ENCODE peak calls at places on chromosomes 13 and 19, in seven cellular contexts. One of them, this sample, is unnamed.

GRCh38 chr19:50830266-50831025 is 2.9 kb downstream of the KLK15 start:
- DNase-seq in esophagus muscularis mucosa: no peak
- DNase-seq in uterus: no peak
- DNase-seq in testis: no peak
- DNase-seq in tibial nerve: no peak
- DNase-seq in GM12878: no peak
- DNase-seq in H54: no peak
- DNase-seq in this sample: no peak

GRCh38 chr13:77544765-77545316 is 9.3 kb downstream of the SCEL start:
- DNase-seq in esophagus muscularis mucosa: no peak
- DNase-seq in uterus: no peak
- DNase-seq in testis: no peak
- DNase-seq in tibial nerve: no peak
- DNase-seq in GM12878: no peak
- DNase-seq in H54: no peak
- DNase-seq in this sample: no peak

GRCh38 chr13:22040810-22041364 is 370.0 kb downstream of the FGF9 start:
- DNase-seq in esophagus muscularis mucosa: peak; percentile 85
- DNase-seq in uterus: no peak
- DNase-seq in testis: peak; percentile 49
- DNase-seq in tibial nerve: no peak
- DNase-seq in GM12878: no peak
- DNase-seq in H54: no peak
- DNase-seq in this sample: no peak

GRCh38 chr13:67943116-67943515 is 713.0 kb upstream of the PCDH9 start:
- DNase-seq in esophagus muscularis mucosa: no peak
- DNase-seq in uterus: no peak
- DNase-seq in testis: no peak
- DNase-seq in tibial nerve: no peak
- DNase-seq in GM12878: no peak
- DNase-seq in H54: no peak
- DNase-seq in this sample: no peak

GRCh38 chr13:51066091-51066831 is 44.8 kb downstream of the C13orf42 start:
- DNase-seq in esophagus muscularis mucosa: no peak
- DNase-seq in uterus: no peak
- DNase-seq in testis: no peak
- DNase-seq in tibial nerve: peak; percentile 40
- DNase-seq in GM12878: no peak
- DNase-seq in H54: no peak
- DNase-seq in this sample: peak; percentile 32

GRCh38 chr19:12841094-12841493 is 2.8 kb downstream of the MAST1 start:
- DNase-seq in esophagus muscularis mucosa: no peak
- DNase-seq in uterus: no peak
- DNase-seq in testis: peak; percentile 70
- DNase-seq in tibial nerve: no peak
- DNase-seq in GM12878: no peak
- DNase-seq in H54: no peak
- DNase-seq in this sample: peak; percentile 84

GRCh38 chr13:37040789-37041188 is 18.7 kb downstream of the SUPT20H start:
- DNase-seq in esophagus muscularis mucosa: no peak
- DNase-seq in uterus: no peak
- DNase-seq in testis: no peak
- DNase-seq in tibial nerve: no peak
- DNase-seq in GM12878: no peak
- DNase-seq in H54: no peak
- DNase-seq in this sample: no peak

GRCh38 chr19:33438016-33438671 is 64.6 kb downstream of the CEBPG start:
- DNase-seq in esophagus muscularis mucosa: no peak
- DNase-seq in uterus: no peak
- DNase-seq in testis: peak; percentile 64
- DNase-seq in tibial nerve: no peak
- DNase-seq in GM12878: no peak
- DNase-seq in H54: peak; percentile 64
- DNase-seq in this sample: peak; percentile 69

GRCh38 chr19:14070268-14071050 is 2.1 kb upstream of the MISP3 start:
- DNase-seq in esophagus muscularis mucosa: no peak
- DNase-seq in uterus: no peak
- DNase-seq in testis: no peak
- DNase-seq in tibial nerve: no peak
- DNase-seq in GM12878: no peak
- DNase-seq in H54: no peak
- DNase-seq in this sample: no peak

GRCh38 chr19:14073925-14074838 is 1.6 kb downstream of the MISP3 start:
- DNase-seq in esophagus muscularis mucosa: no peak
- DNase-seq in uterus: peak; percentile 33
- DNase-seq in testis: no peak
- DNase-seq in tibial nerve: peak; percentile 23
- DNase-seq in GM12878: no peak
- DNase-seq in H54: no peak
- DNase-seq in this sample: no peak

GRCh38 chr19:14072535-14073231 is at the start of gene MISP3:
- DNase-seq in esophagus muscularis mucosa: no peak
- DNase-seq in uterus: peak; percentile 35
- DNase-seq in testis: peak; percentile 50
- DNase-seq in tibial nerve: no peak
- DNase-seq in GM12878: no peak
- DNase-seq in H54: no peak
- DNase-seq in this sample: no peak

GRCh38 chr19:14078406-14078805 is 5.8 kb downstream of the MISP3 start:
- DNase-seq in esophagus muscularis mucosa: no peak
- DNase-seq in uterus: no peak
- DNase-seq in testis: no peak
- DNase-seq in tibial nerve: no peak
- DNase-seq in GM12878: no peak
- DNase-seq in H54: no peak
- DNase-seq in this sample: no peak

DNA sequence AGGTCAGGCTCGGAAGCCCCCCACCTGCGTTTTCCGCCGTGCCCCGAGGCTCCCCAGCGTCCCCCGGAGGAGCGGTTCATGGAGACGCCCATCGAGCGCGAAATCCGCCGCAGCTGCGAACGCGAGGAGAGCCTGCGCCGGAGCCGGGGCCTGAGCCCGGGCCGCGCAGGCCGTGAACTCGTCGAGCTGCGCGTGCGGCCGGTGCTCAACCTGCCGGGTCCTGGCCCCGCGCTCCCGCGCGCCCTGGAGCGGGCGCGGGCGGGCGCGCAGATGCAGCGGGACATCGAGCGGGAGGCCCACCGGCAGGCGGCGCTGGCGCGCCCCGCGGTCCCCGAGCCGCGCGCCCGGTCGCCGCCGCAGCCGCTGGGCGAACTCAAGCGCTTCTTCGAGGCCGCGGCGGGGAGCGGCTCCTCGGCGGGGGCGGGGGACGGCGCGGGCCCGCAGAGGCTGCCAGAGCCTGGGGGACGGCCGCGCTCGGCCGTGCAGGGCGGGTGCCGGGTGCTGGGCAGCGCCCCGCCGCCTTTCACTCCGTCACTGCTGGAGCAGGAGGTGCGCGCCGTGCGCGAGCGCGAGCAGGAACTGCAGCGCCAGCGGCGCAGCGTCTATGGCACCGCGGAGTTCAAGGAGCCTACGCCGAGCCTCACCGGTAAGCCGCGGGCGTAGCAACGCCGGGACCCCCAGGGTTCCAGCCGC is 792 bp downstream of the MISP3 start:
- DNase-seq in esophagus muscularis mucosa: no peak
- DNase-seq in uterus: peak; percentile 69
- DNase-seq in testis: peak; percentile 80
- DNase-seq in tibial nerve: peak; percentile 39
- DNase-seq in GM12878: no peak
- DNase-seq in H54: no peak
- DNase-seq in this sample: peak; percentile 78
- TF ChIP-seq POLR2A in esophagus muscularis mucosa: no peak
- TF ChIP-seq POLR2A in uterus: peak; percentile 53
- TF ChIP-seq POLR2A in testis: no peak
- TF ChIP-seq POLR2A in tibial nerve: peak; percentile 47
- TF ChIP-seq POLR2A in GM12878: no peak
- TF ChIP-seq POLR2A in H54: no peak
- TF ChIP-seq POLR2A in this sample: peak; percentile 56

GRCh38 chr19:45885556-45886426 is at the start of gene IRF2BP1:
- DNase-seq in esophagus muscularis mucosa: peak; percentile 97
- DNase-seq in uterus: peak; percentile 93
- DNase-seq in testis: peak; percentile 96
- DNase-seq in tibial nerve: peak; percentile 95
- DNase-seq in GM12878: no peak
- DNase-seq in H54: peak; percentile 75
- DNase-seq in this sample: peak; percentile 96
- TF ChIP-seq POLR2A in esophagus muscularis mucosa: no peak
- TF ChIP-seq POLR2A in uterus: peak; percentile 89
- TF ChIP-seq POLR2A in testis: no peak
- TF ChIP-seq POLR2A in tibial nerve: peak; percentile 86
- TF ChIP-seq POLR2A in GM12878: peak; percentile 68
- TF ChIP-seq POLR2A in H54: peak; percentile 38
- TF ChIP-seq POLR2A in this sample: peak; percentile 69

GRCh38 chr13:23377603-23378002 is 55.9 kb downstream of the SACS start:
- DNase-seq in esophagus muscularis mucosa: no peak
- DNase-seq in uterus: peak; percentile 21
- DNase-seq in testis: no peak
- DNase-seq in tibial nerve: no peak
- DNase-seq in GM12878: no peak
- DNase-seq in H54: no peak
- DNase-seq in this sample: no peak

GRCh38 chr13:23378009-23378632 is 55.4 kb downstream of the SACS start:
- DNase-seq in esophagus muscularis mucosa: no peak
- DNase-seq in uterus: peak; percentile 41
- DNase-seq in testis: no peak
- DNase-seq in tibial nerve: peak; percentile 38
- DNase-seq in GM12878: peak; percentile 68
- DNase-seq in H54: peak; percentile 59
- DNase-seq in this sample: peak; percentile 57

GRCh38 chr13:23380534-23380933 is 53.0 kb downstream of the SACS start:
- DNase-seq in esophagus muscularis mucosa: no peak
- DNase-seq in uterus: no peak
- DNase-seq in testis: no peak
- DNase-seq in tibial nerve: no peak
- DNase-seq in GM12878: no peak
- DNase-seq in H54: no peak
- DNase-seq in this sample: no peak

GRCh38 chr13:23372264-23372905 is 61.1 kb downstream of the SACS start:
- DNase-seq in esophagus muscularis mucosa: no peak
- DNase-seq in uterus: no peak
- DNase-seq in testis: no peak
- DNase-seq in tibial nerve: no peak
- DNase-seq in GM12878: no peak
- DNase-seq in H54: no peak
- DNase-seq in this sample: no peak

GRCh38 chr13:23375007-23375971 is 58.2 kb downstream of the SACS start:
- DNase-seq in esophagus muscularis mucosa: peak; percentile 99
- DNase-seq in uterus: peak; percentile 97
- DNase-seq in testis: peak; percentile 98
- DNase-seq in tibial nerve: peak; percentile 92
- DNase-seq in GM12878: peak; percentile 66
- DNase-seq in H54: peak; percentile 71
- DNase-seq in this sample: peak; percentile 97
- TF ChIP-seq POLR2A in esophagus muscularis mucosa: no peak
- TF ChIP-seq POLR2A in uterus: peak; percentile 85
- TF ChIP-seq POLR2A in testis: no peak
- TF ChIP-seq POLR2A in tibial nerve: peak; percentile 67
- TF ChIP-seq POLR2A in GM12878: peak; percentile 87
- TF ChIP-seq POLR2A in H54: peak; percentile 70
- TF ChIP-seq POLR2A in this sample: peak; percentile 51

GRCh38 chr19:869245-870177 is 10.0 kb downstream of the CFD start:
- DNase-seq in esophagus muscularis mucosa: peak; percentile 96
- DNase-seq in uterus: peak; percentile 94
- DNase-seq in testis: peak; percentile 82
- DNase-seq in tibial nerve: peak; percentile 80
- DNase-seq in GM12878: no peak
- DNase-seq in H54: peak; percentile 89
- DNase-seq in this sample: peak; percentile 84
- TF ChIP-seq POLR2A in esophagus muscularis mucosa: no peak
- TF ChIP-seq POLR2A in uterus: no peak
- TF ChIP-seq POLR2A in testis: no peak
- TF ChIP-seq POLR2A in tibial nerve: no peak
- TF ChIP-seq POLR2A in GM12878: no peak
- TF ChIP-seq POLR2A in H54: no peak
- TF ChIP-seq POLR2A in this sample: no peak

GRCh38 chr19:1512671-1513491 is at the start of gene ADAMTSL5:
- DNase-seq in esophagus muscularis mucosa: no peak
- DNase-seq in uterus: peak; percentile 72
- DNase-seq in testis: no peak
- DNase-seq in tibial nerve: no peak
- DNase-seq in GM12878: no peak
- DNase-seq in H54: peak; percentile 86
- DNase-seq in this sample: no peak
- TF ChIP-seq POLR2A in esophagus muscularis mucosa: no peak
- TF ChIP-seq POLR2A in uterus: peak; percentile 40
- TF ChIP-seq POLR2A in testis: no peak
- TF ChIP-seq POLR2A in tibial nerve: no peak
- TF ChIP-seq POLR2A in GM12878: no peak
- TF ChIP-seq POLR2A in H54: peak; percentile 79
- TF ChIP-seq POLR2A in this sample: no peak

DNA sequence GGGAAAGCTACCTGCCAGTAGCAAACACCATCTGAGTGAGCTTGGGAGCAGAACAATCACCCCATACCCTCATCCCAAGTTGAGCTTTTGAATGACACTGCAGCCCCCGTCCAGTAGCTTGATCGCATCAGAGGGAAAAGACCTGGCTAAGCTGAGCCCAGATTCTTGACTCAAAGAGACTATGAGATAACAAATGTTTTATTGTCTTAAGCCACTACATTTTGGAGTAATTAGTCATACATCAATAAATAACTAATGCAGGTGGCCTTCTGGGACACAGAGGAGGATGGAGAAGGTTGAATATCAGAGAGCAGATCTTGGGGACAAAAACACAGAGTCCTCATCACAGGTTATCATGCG is 24.6 kb upstream of the IGSF23 start:
- DNase-seq in esophagus muscularis mucosa: no peak
- DNase-seq in uterus: no peak
- DNase-seq in testis: no peak
- DNase-seq in tibial nerve: no peak
- DNase-seq in GM12878: no peak
- DNase-seq in H54: no peak
- DNase-seq in this sample: no peak
- TF ChIP-seq POLR2A in esophagus muscularis mucosa: no peak
- TF ChIP-seq POLR2A in uterus: no peak
- TF ChIP-seq POLR2A in testis: no peak
- TF ChIP-seq POLR2A in tibial nerve: no peak
- TF ChIP-seq POLR2A in GM12878: no peak
- TF ChIP-seq POLR2A in H54: no peak
- TF ChIP-seq POLR2A in this sample: no peak

DNA sequence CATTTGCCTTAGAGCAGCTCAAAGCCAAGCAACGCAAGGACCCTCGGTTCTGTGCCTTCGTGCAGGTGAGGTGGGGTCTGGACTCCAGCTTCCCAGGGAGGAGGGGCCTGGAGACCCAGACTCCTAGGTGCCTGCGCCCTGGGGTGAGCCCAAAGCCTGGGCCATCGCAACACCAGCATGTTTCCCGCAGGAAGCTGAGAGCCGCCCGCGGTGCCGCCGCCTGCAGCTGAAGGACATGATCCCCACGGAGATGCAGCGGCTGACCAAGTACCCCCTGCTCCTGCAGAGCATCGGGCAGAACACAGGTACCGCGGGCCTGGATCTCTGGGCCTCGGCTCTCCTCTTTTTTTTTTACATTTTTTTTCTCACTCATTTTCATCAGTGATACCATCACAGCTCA is 19.6 kb downstream of the ARHGEF1 start:
- DNase-seq in esophagus muscularis mucosa: no peak
- DNase-seq in uterus: no peak
- DNase-seq in testis: no peak
- DNase-seq in tibial nerve: no peak
- DNase-seq in GM12878: no peak
- DNase-seq in H54: no peak
- DNase-seq in this sample: no peak
- TF ChIP-seq POLR2A in esophagus muscularis mucosa: no peak
- TF ChIP-seq POLR2A in uterus: no peak
- TF ChIP-seq POLR2A in testis: no peak
- TF ChIP-seq POLR2A in tibial nerve: no peak
- TF ChIP-seq POLR2A in GM12878: no peak
- TF ChIP-seq POLR2A in H54: no peak
- TF ChIP-seq POLR2A in this sample: no peak

This sample was measured in adrenal gland.